ENCODE peak calls at places on chromosomes 12 and 14, in five cellular contexts. D is RWPE2, V is tibial artery, B is heart right ventricle, Z is fibroblast of mammary gland. U is an unnamed sample.

GRCh38 chr14:58598028-58598850 is 39.5 kb upstream of the DACT1 start:
- DNase-seq in D (no peak), V (no peak), B (no peak), Z (no peak), U (no peak)

GRCh38 chr14:103697601-103698379 is 17.5 kb downstream of the XRCC3 start:
- DNase-seq in D (no peak), V (no peak), B (no peak), Z (no peak), U (no peak)

GRCh38 chr12:6697584-6698351 is 2.8 kb downstream of the PIANP start:
- DNase-seq in D (no peak), V (no peak), B (no peak), Z (peak), U (peak)

GRCh38 chr12:56119361-56119796 is 1.3 kb downstream of the ZC3H10 start:
- DNase-seq in D (no peak), V (peak), B (peak), Z (peak), U (peak)

GRCh38 chr12:66900616-66901015 is 221.7 kb upstream of the GRIP1 start:
- DNase-seq in D (no peak), V (no peak), B (peak), Z (no peak), U (no peak)

GRCh38 chr14:79510659-79511058 is 700.6 kb downstream of the DIO2 start:
- DNase-seq in D (no peak), V (no peak), B (no peak), Z (peak), U (peak)

GRCh38 chr12:53067993-53068770 is 11.0 kb downstream of the SPRYD3 start:
- DNase-seq in D (no peak), V (peak), B (no peak), Z (no peak), U (no peak)

GRCh38 chr12:53700567-53700966 is 24.7 kb upstream of the ATP5MC2 start:
- DNase-seq in D (no peak), V (no peak), B (no peak), Z (no peak), U (peak)

GRCh38 chr14:101018561-101019290 is 115.2 kb upstream of the RTL1 start:
- DNase-seq in D (peak), V (peak), B (no peak), Z (no peak), U (no peak)

GRCh38 chr12:66241061-66242043 is 52.3 kb downstream of the IRAK3 start:
- DNase-seq in D (no peak), V (no peak), B (no peak), Z (peak), U (peak)

GRCh38 chr12:131133015-131133905 is 179.6 kb downstream of the ADGRD1 start:
- DNase-seq in D (no peak), V (no peak), B (no peak), Z (no peak), U (peak)

GRCh38 chr12:65948320-65949008 is 124.2 kb downstream of the HMGA2 start:
- DNase-seq in D (peak), V (peak), B (peak), Z (peak), U (peak)

GRCh38 chr12:113248046-113248825 is 27.0 kb downstream of the TPCN1 start:
- DNase-seq in D (no peak), V (no peak), B (no peak), Z (no peak), U (no peak)

GRCh38 chr14:72186461-72187035 is 254.3 kb downstream of the RGS6 start:
- DNase-seq in D (no peak), V (peak), B (peak), Z (no peak), U (no peak)

GRCh38 chr12:68048648-68049297 is 59.5 kb downstream of the IFNG-AS1 start:
- DNase-seq in D (no peak), V (no peak), B (no peak), Z (no peak), U (no peak)

GRCh38 chr12:11929714-11930113 is 141.0 kb upstream of the BCL2L14 start:
- DNase-seq in D (no peak), V (no peak), B (no peak), Z (no peak), U (no peak)

GRCh38 chr12:68113644-68114043 is 45.9 kb downstream of the IFNG start:
- DNase-seq in D (no peak), V (no peak), B (no peak), Z (no peak), U (no peak)

GRCh38 chr12:119988788-119989618 is at the start of gene BICDL1:
- DNase-seq in D (peak), V (no peak), B (peak), Z (peak), U (peak)

GRCh38 chr12:7142057-7142644 is 12.0 kb downstream of the CLSTN3 start:
- DNase-seq in D (no peak), V (no peak), B (no peak), Z (peak), U (peak)

GRCh38 chr12:66514581-66514980 is 164.3 kb downstream of the GRIP1 start:
- DNase-seq in D (no peak), V (no peak), B (no peak), Z (peak), U (peak)

GRCh38 chr12:122111070-122111750 is 32.7 kb downstream of the MLXIP start:
- DNase-seq in D (no peak), V (no peak), B (no peak), Z (no peak), U (no peak)

GRCh38 chr14:102050625-102051024 is 36.2 kb downstream of the HSP90AA1 start:
- DNase-seq in D (no peak), V (no peak), B (no peak), Z (peak), U (peak)

GRCh38 chr14:24874514-24875202 is 175.3 kb downstream of the STXBP6 start:
- DNase-seq in D (no peak), V (no peak), B (no peak), Z (no peak), U (no peak)

GRCh38 chr12:44930972-44931600 is 55.0 kb upstream of the NELL2 start:
- DNase-seq in D (no peak), V (no peak), B (no peak), Z (peak), U (peak)

GRCh38 chr12:51926718-51927117 is 19.4 kb downstream of the ACVRL1 start:
- DNase-seq in D (no peak), V (peak), B (no peak), Z (peak), U (peak)

GRCh38 chr14:105929327-105930081 is 403.1 kb downstream of the TMEM121 start:
- DNase-seq in D (peak), V (peak), B (no peak), Z (no peak), U (no peak)

GRCh38 chr12:47080725-47081502 is 1.2 kb upstream of the AMIGO2 start:
- DNase-seq in D (peak), V (peak), B (peak), Z (peak), U (peak)

GRCh38 chr14:68386950-68387779 is 405.7 kb downstream of the ZFP36L1 start:
- DNase-seq in D (no peak), V (no peak), B (no peak), Z (peak), U (peak)

GRCh38 chr12:63809566-63809965 is 29.9 kb downstream of the RXYLT1 start:
- DNase-seq in D (no peak), V (no peak), B (no peak), Z (peak), U (no peak)

GRCh38 chr14:99520571-99521081 is 39.4 kb downstream of the CCNK start:
- DNase-seq in D (peak), V (peak), B (no peak), Z (no peak), U (no peak)

GRCh38 chr14:97584528-97584927 is 787.3 kb downstream of the VRK1 start:
- DNase-seq in D (no peak), V (no peak), B (no peak), Z (no peak), U (no peak)

GRCh38 chr12:33476058-33476457 is 36.4 kb upstream of the SYT10 start:
- DNase-seq in D (no peak), V (no peak), B (no peak), Z (peak), U (no peak)

GRCh38 chr12:46020768-46021167 is 30.4 kb upstream of the SCAF11 start:
- DNase-seq in D (no peak), V (no peak), B (no peak), Z (no peak), U (no peak)

GRCh38 chr12:46027172-46027571 is 36.8 kb upstream of the SCAF11 start:
- DNase-seq in D (no peak), V (no peak), B (no peak), Z (no peak), U (no peak)

DNA sequence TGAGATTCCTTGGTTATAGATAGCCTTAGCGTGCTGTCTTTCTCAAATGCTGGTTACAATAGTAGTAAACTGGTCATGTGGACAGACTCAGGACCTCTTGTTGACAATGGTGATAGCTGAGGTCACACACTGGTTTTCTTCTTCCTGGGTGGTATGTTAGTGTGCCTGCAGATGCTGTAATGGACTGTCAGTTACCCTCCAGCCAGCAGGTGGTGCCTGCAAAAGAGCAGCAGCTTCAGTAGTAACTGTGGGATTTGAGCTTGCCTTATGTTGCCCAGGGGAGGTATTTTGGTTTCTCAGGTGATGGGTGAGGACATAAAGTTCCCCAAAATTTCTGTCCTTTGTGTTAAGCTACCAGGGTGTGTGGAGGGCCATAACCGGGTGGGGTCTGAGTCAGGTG is 33.7 kb upstream of the SCAF11 start:
- DNase-seq in D (no peak), V (no peak), B (no peak), Z (no peak), U (no peak)
- TF ChIP-seq CTCF in D (no peak), V (no peak), B (no peak), Z (no peak), U (no peak)

GRCh38 chr12:642633-643477 is 20.4 kb downstream of the NINJ2 start:
- DNase-seq in D (no peak), V (peak), B (peak), Z (peak), U (peak)

GRCh38 chr12:644293-644639 is 19.0 kb downstream of the NINJ2 start:
- DNase-seq in D (no peak), V (peak), B (no peak), Z (no peak), U (no peak)

GRCh38 chr12:645563-646071 is 17.6 kb downstream of the NINJ2 start:
- DNase-seq in D (no peak), V (peak), B (peak), Z (peak), U (peak)

GRCh38 chr12:644818-645552 is 18.3 kb downstream of the NINJ2 start:
- DNase-seq in D (no peak), V (peak), B (no peak), Z (peak), U (peak)

GRCh38 chr12:643478-644292 is 19.6 kb downstream of the NINJ2 start:
- DNase-seq in D (no peak), V (peak), B (peak), Z (peak), U (peak)
- H3K4me3 ChIP-seq in D (peak), V (peak), B (peak), Z (peak), U (peak)

GRCh38 chr12:29153231-29153630 is 4.2 kb downstream of the FAR2 start:
- DNase-seq in D (no peak), V (no peak), B (no peak), Z (no peak), U (no peak)
- TF ChIP-seq CTCF in D (no peak), V (no peak), B (no peak), Z (no peak), U (no peak)

GRCh38 chr14:60251877-60252276 is 2.9 kb downstream of the PPM1A start:
- DNase-seq in D (no peak), V (no peak), B (no peak), Z (no peak), U (no peak)
- H3K4me3 ChIP-seq in D (no peak), V (peak), B (peak), Z (no peak), U (no peak)

GRCh38 chr14:47207636-47208035 is 467.8 kb downstream of the MDGA2 start:
- DNase-seq in D (no peak), V (no peak), B (no peak), Z (peak), U (no peak)
- TF ChIP-seq CTCF in D (peak), V (no peak), B (no peak), Z (no peak), U (no peak)

GRCh38 chr14:21263284-21264024 is 5.8 kb downstream of the HNRNPC start:
- DNase-seq in D (no peak), V (no peak), B (no peak), Z (peak), U (peak)
- H3K4me3 ChIP-seq in D (no peak), V (no peak), B (no peak), Z (peak), U (no peak)

GRCh38 chr14:96359959-96360358 is 3.2 kb downstream of the ATG2B start:
- DNase-seq in D (no peak), V (no peak), B (no peak), Z (no peak), U (no peak)

GRCh38 chr14:96352708-96353107 is 10.4 kb downstream of the ATG2B start:
- DNase-seq in D (no peak), V (no peak), B (no peak), Z (no peak), U (no peak)

GRCh38 chr14:96354246-96354645 is 8.9 kb downstream of the ATG2B start:
- DNase-seq in D (no peak), V (no peak), B (no peak), Z (no peak), U (no peak)

GRCh38 chr14:96362071-96362964 is 823 bp downstream of the ATG2B start:
- DNase-seq in D (no peak), V (peak), B (peak), Z (peak), U (peak)

GRCh38 chr14:96357216-96357615 is 5.9 kb downstream of the ATG2B start:
- DNase-seq in D (no peak), V (no peak), B (no peak), Z (no peak), U (no peak)
- TF ChIP-seq CTCF in D (no peak), V (no peak), B (no peak), Z (no peak), U (no peak)

GRCh38 chr14:34009956-34010355 is 59.1 kb upstream of the EGLN3 start:
- DNase-seq in D (no peak), V (no peak), B (no peak), Z (no peak), U (no peak)

GRCh38 chr14:34005901-34006300 is 55.0 kb upstream of the EGLN3 start:
- DNase-seq in D (no peak), V (no peak), B (no peak), Z (no peak), U (no peak)

GRCh38 chr14:34003691-34004090 is 52.8 kb upstream of the EGLN3 start:
- DNase-seq in D (no peak), V (no peak), B (peak), Z (peak), U (no peak)

GRCh38 chr14:34012369-34012768 is 61.5 kb upstream of the EGLN3 start:
- DNase-seq in D (no peak), V (no peak), B (no peak), Z (no peak), U (no peak)

DNA sequence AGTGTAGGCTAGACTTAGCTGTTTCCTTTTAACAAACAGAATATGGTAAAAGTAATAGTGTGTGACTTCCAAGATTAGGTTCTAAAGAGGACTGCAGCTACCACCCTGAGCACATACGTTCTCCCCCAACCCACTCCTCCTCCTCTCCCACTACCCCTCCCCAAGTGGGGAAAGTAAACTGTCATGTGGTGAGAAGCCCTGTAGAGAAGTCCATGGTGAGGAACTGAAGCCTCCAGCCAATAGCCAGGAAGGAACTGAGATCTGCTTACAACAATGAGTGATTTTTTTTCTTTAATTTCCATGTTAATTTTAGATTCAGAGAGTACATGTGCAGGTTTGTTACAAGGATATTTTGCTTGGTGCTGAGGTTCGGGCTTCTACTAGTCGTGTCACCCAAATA is 57.0 kb upstream of the EGLN3 start:
- DNase-seq in D (no peak), V (no peak), B (no peak), Z (no peak), U (no peak)
- H3K4me3 ChIP-seq in D (no peak), V (no peak), B (no peak), Z (no peak), U (no peak)